ENCODE peak calls at places on chromosomes 4 and X, in eight cellular contexts. M is right atrium auricular region, C is tibial nerve, K is fibroblast of the aortic adventitia, R is GM10248, U is adrenal gland, O is IMR-90, X is fibroblast of mammary gland. Y is an unnamed sample.

GRCh38 chrX:154805696-154806091 is 409 bp upstream of the MPP1 start:
- DNase-seq in O (peak; percentile 21), C (no peak), M (no peak), X (peak; percentile 16), U (no peak), R (no peak), K (peak; percentile 54), Y (no peak)

GRCh38 chrX:10726647-10727046 is 106.3 kb upstream of the MID1 start:
- DNase-seq in M (no peak), O (peak; percentile 68), C (no peak), K (peak; percentile 62), R (no peak), U (no peak), X (peak; percentile 52), Y (no peak)

GRCh38 chr4:37299468-37299867 is 54.9 kb downstream of the NWD2 start:
- DNase-seq in M (no peak), X (no peak), U (no peak), C (no peak), R (no peak), O (no peak), K (no peak), Y (no peak)

GRCh38 chrX:107686792-107687191 is 58.5 kb downstream of the PRPS1 start:
- DNase-seq in M (no peak), O (peak; percentile 35), C (no peak), K (no peak), X (peak; percentile 32), U (no peak), R (no peak), Y (no peak)

GRCh38 chrX:24506082-24506481 is 41.0 kb downstream of the PDK3 start:
- DNase-seq in K (peak; percentile 17), O (peak; percentile 44), C (no peak), U (no peak), R (no peak), M (no peak), X (peak; percentile 42), Y (no peak)

GRCh38 chr4:83947811-83948210 is 411.9 kb downstream of the GPAT3 start:
- DNase-seq in O (peak; percentile 1), U (no peak), C (no peak), K (no peak), X (no peak), M (no peak), R (no peak), Y (no peak)

GRCh38 chr4:182897601-182898478 is 19.3 kb downstream of the DCTD start:
- DNase-seq in U (peak; percentile 49), R (no peak), K (no peak), M (no peak), O (no peak), C (no peak), X (no peak), Y (no peak)

GRCh38 chr4:10529256-10529890 is 72.1 kb upstream of the ZNF518B start:
- DNase-seq in O (no peak), M (no peak), X (no peak), R (no peak), K (peak; percentile 82), U (peak; percentile 73), C (no peak), Y (no peak)

GRCh38 chr4:173272987-173273386 is 61.2 kb downstream of the HMGB2 start:
- DNase-seq in X (peak; percentile 86), K (peak; percentile 34), M (no peak), C (no peak), O (peak; percentile 86), R (no peak), U (no peak), Y (no peak)

GRCh38 chr4:25523405-25523804 is 132.2 kb upstream of the SLC34A2 start:
- DNase-seq in X (peak; percentile 44), C (no peak), M (no peak), K (peak; percentile 24), O (no peak), R (no peak), U (peak; percentile 68), Y (no peak)

GRCh38 chr4:155106629-155107028 is 101.8 kb upstream of the NPY2R start:
- DNase-seq in R (no peak), C (no peak), X (no peak), K (no peak), U (no peak), M (no peak), O (no peak), Y (no peak)

GRCh38 chr4:83342476-83342875 is 7.8 kb upstream of the HPSE start:
- DNase-seq in X (peak; percentile 23), R (no peak), U (no peak), M (no peak), O (no peak), K (peak; percentile 27), C (no peak), Y (no peak)

GRCh38 chrX:3362956-3363355 is 16.5 kb upstream of the MXRA5 start:
- DNase-seq in K (no peak), O (no peak), C (no peak), X (no peak), M (no peak), R (no peak), U (no peak), Y (no peak)

GRCh38 chrX:71227370-71228062 is 4.5 kb downstream of the GJB1 start:
- DNase-seq in K (no peak), O (no peak), M (no peak), X (no peak), R (no peak), C (no peak), U (no peak), Y (no peak)

GRCh38 chr4:1487106-1487505 is 80.9 kb upstream of the NKX1-1 start:
- DNase-seq in X (no peak), C (no peak), R (no peak), O (no peak), U (no peak), M (no peak), K (no peak), Y (no peak)

GRCh38 chrX:88735835-88736234 is 11.2 kb upstream of the CPXCR1 start:
- DNase-seq in R (no peak), X (no peak), K (no peak), U (no peak), M (no peak), C (no peak), O (no peak), Y (no peak)

GRCh38 chrX:111040377-111041017 is 55.5 kb upstream of the PAK3 start:
- DNase-seq in X (peak; percentile 37), O (peak; percentile 36), M (no peak), R (no peak), U (no peak), K (peak; percentile 12), C (no peak), Y (no peak)

GRCh38 chrX:41561045-41561444 is 113.9 kb downstream of the NYX start:
- DNase-seq in R (peak; percentile 32), O (peak; percentile 95), U (peak; percentile 74), M (no peak), X (peak; percentile 94), K (peak; percentile 80), C (no peak), Y (no peak)

GRCh38 chrX:119399772-119400101 is 601 bp downstream of the SLC25A43 start:
- DNase-seq in O (no peak), U (no peak), K (peak; percentile 29), X (peak; percentile 12), R (no peak), M (no peak), C (no peak), Y (no peak)

DNA sequence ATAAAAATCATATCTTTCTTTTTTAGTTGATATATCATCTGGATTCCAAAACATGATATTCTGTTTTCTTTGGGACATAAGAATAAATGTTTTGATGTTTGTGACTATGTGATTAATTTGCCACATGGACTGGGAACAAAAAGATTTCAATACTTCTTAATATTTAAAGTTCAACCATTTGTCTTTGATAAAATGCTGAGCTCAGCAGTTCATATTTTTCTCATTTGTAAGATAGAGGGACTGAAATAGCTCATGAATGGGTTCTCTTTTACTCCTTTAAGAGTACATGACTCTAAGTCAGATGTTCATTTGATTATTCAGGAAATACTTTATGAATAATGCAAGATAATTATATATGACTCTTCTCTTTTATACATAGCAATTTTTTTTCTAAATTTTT is 205.9 kb upstream of the FAM47A start:
- DNase-seq in X (no peak), M (no peak), R (no peak), U (no peak), C (no peak), K (no peak), O (no peak), Y (no peak)
- TF ChIP-seq CTCF in X (no peak), M (no peak), R (no peak), U (no peak), C (no peak), K (no peak), O (no peak), Y (no peak)

GRCh38 chr4:111802191-111802590 is 343.1 kb upstream of the FAM241A start:
- DNase-seq in O (no peak), M (no peak), U (no peak), R (no peak), C (no peak), X (peak; percentile 43), K (no peak), Y (no peak)

GRCh38 chr4:111800551-111800950 is 344.7 kb upstream of the FAM241A start:
- DNase-seq in K (no peak), C (no peak), M (no peak), X (no peak), U (no peak), O (no peak), R (no peak), Y (no peak)

GRCh38 chr4:111797455-111798163 is 347.6 kb upstream of the FAM241A start:
- DNase-seq in U (no peak), C (no peak), X (no peak), R (no peak), M (no peak), O (no peak), K (no peak), Y (no peak)

GRCh38 chr4:111793686-111794085 is 351.6 kb upstream of the FAM241A start:
- DNase-seq in X (no peak), C (no peak), M (no peak), K (no peak), R (no peak), O (no peak), U (no peak), Y (no peak)

GRCh38 chr4:111798840-111799239 is 346.4 kb upstream of the FAM241A start:
- DNase-seq in O (no peak), U (no peak), X (no peak), K (no peak), C (no peak), R (no peak), M (no peak), Y (no peak)
- TF ChIP-seq CTCF in O (no peak), U (no peak), X (peak; percentile 15), K (no peak), C (no peak), R (no peak), M (no peak), Y (peak; percentile 64)

GRCh38 chr4:101033986-101034385 is 313.3 kb downstream of the PPP3CA start:
- DNase-seq in M (no peak), X (no peak), O (no peak), U (no peak), R (no peak), C (no peak), K (no peak), Y (no peak)
- TF ChIP-seq CTCF in M (no peak), X (no peak), O (no peak), U (no peak), R (no peak), C (no peak), K (no peak), Y (no peak)

DNA sequence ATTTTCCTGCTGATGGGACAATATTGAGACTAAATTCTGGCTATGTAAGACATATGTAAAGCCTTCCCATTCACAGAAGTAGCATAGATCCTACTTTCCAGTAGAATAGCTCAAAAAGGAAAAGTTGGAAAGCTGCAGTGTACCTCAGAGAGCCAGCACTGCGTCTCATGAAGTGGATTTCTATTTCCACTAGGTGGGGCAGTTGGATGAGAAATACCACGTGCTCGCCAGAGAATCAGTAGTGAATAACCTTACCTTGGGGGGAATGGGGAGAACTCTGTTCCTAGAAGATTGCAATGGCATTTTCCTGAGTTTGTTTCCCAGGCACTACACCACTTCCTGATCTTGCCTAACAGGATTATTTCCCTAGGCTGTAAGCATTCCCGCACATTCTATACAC is 907.1 kb downstream of the FSTL5 start:
- DNase-seq in X (no peak), O (no peak), C (no peak), K (no peak), R (no peak), U (no peak), M (no peak), Y (no peak)
- TF ChIP-seq CTCF in X (no peak), O (peak; percentile 7), C (no peak), K (no peak), R (peak; percentile 38), U (no peak), M (no peak), Y (peak; percentile 57)